ENCODE peak calls at places on chromosomes 12 and 14, in ten cellular contexts. L is EL; Z is lower lobe of right lung; T is mammary epithelial cell; C is ELF-1; B is cerebellar cortex; N is CD4-positive, alpha-beta memory T cell; M is A172; J is GM19239; Y is central memory CD4-positive, alpha-beta T cell. G is an unnamed sample.
A peak's percentile ranks its signal among the peaks of the same experiment; 100 is the strongest.

GRCh38 chr14:88168498-88169165 is 154.4 kb downstream of the KCNK10 start:
- DNase-seq in L (peak; percentile 47), Z (no peak), T (peak; percentile 17), C (peak; percentile 47), B (peak; percentile 16), N (peak; percentile 61), M (no peak), J (peak; percentile 27), Y (peak; percentile 53), G (peak; percentile 66)

GRCh38 chr12:94258593-94258992 is 110.2 kb downstream of the PLXNC1 start:
- DNase-seq in L (no peak), Z (no peak), T (no peak), C (no peak), B (no peak), N (no peak), M (no peak), J (no peak), Y (no peak), G (no peak)

GRCh38 chr12:76558684-76559276 is 791 bp downstream of the OSBPL8 start:
- DNase-seq in L (peak; percentile 41), Z (peak; percentile 80), T (peak; percentile 40), C (peak; percentile 80), B (peak; percentile 66), N (peak; percentile 88), M (peak; percentile 33), J (peak; percentile 4), Y (peak; percentile 93), G (peak; percentile 75)

GRCh38 chr12:43004908-43005307 is 415.4 kb upstream of the PRICKLE1 start:
- DNase-seq in L (no peak), Z (no peak), T (no peak), C (no peak), B (no peak), N (no peak), M (no peak), J (no peak), Y (no peak), G (no peak)

GRCh38 chr12:132710062-132710421 is 600 bp upstream of the PGAM5 start:
- DNase-seq in L (no peak), Z (peak; percentile 54), T (no peak), C (no peak), B (peak; percentile 20), N (no peak), M (no peak), J (no peak), Y (no peak), G (no peak)

GRCh38 chr14:103698380-103699260 is 16.6 kb downstream of the XRCC3 start:
- DNase-seq in L (no peak), Z (peak; percentile 64), T (no peak), C (no peak), B (no peak), N (no peak), M (no peak), J (no peak), Y (no peak), G (no peak)

GRCh38 chr14:101878222-101879211 is 85.9 kb upstream of the DYNC1H1 start:
- DNase-seq in L (no peak), Z (no peak), T (no peak), C (no peak), B (no peak), N (no peak), M (no peak), J (no peak), Y (no peak), G (peak; percentile 37)

GRCh38 chr12:106032141-106032925 is 106.4 kb downstream of the NUAK1 start:
- DNase-seq in L (no peak), Z (no peak), T (peak; percentile 7), C (peak; percentile 26), B (peak; percentile 31), N (no peak), M (peak; percentile 27), J (no peak), Y (no peak), G (no peak)

GRCh38 chr12:107512391-107512790 is 173.2 kb upstream of the PWP1 start:
- DNase-seq in L (no peak), Z (no peak), T (no peak), C (no peak), B (no peak), N (no peak), M (no peak), J (no peak), Y (no peak), G (no peak)

GRCh38 chr12:123519151-123520001 is 14.1 kb downstream of the RILPL1 start:
- DNase-seq in L (peak; percentile 72), Z (peak; percentile 80), T (peak; percentile 94), C (peak; percentile 67), B (peak; percentile 46), N (no peak), M (peak; percentile 84), J (no peak), Y (no peak), G (no peak)

GRCh38 chr12:49843411-49843810 is 505 bp upstream of the BCDIN3D start:
- DNase-seq in L (no peak), Z (no peak), T (no peak), C (no peak), B (no peak), N (no peak), M (no peak), J (no peak), Y (no peak), G (no peak)

GRCh38 chr14:64095620-64096019 is 198.6 kb downstream of the ESR2 start:
- DNase-seq in L (peak; percentile 63), Z (no peak), T (peak; percentile 42), C (no peak), B (no peak), N (no peak), M (no peak), J (no peak), Y (no peak), G (no peak)

GRCh38 chr12:95966287-95966870 is 23.2 kb downstream of the AMDHD1 start:
- DNase-seq in L (peak; percentile 33), Z (no peak), T (peak; percentile 19), C (no peak), B (no peak), N (no peak), M (no peak), J (no peak), Y (no peak), G (no peak)

GRCh38 chr14:94423465-94424056 is 29.0 kb downstream of the SERPINA11 start:
- DNase-seq in L (peak; percentile 81), Z (peak; percentile 84), T (peak; percentile 37), C (peak; percentile 85), B (peak; percentile 60), N (no peak), M (peak; percentile 42), J (peak; percentile 32), Y (no peak), G (no peak)

GRCh38 chr12:51017452-51017851 is 8.7 kb downstream of the SLC11A2 start:
- DNase-seq in L (no peak), Z (no peak), T (no peak), C (no peak), B (no peak), N (no peak), M (no peak), J (no peak), Y (no peak), G (no peak)

GRCh38 chr14:101176535-101177205 is 273.1 kb upstream of the RTL1 start:
- DNase-seq in L (no peak), Z (no peak), T (no peak), C (no peak), B (no peak), N (no peak), M (no peak), J (no peak), Y (no peak), G (no peak)

GRCh38 chr12:27096420-27096819 is 14.0 kb upstream of the C12orf71 start:
- DNase-seq in L (no peak), Z (no peak), T (peak; percentile 28), C (no peak), B (no peak), N (no peak), M (no peak), J (no peak), Y (no peak), G (no peak)

GRCh38 chr12:124625867-124626675 is 58.7 kb upstream of the NCOR2 start:
- DNase-seq in L (peak; percentile 70), Z (peak; percentile 90), T (peak; percentile 71), C (peak; percentile 69), B (no peak), N (no peak), M (peak; percentile 90), J (no peak), Y (no peak), G (no peak)

GRCh38 chr12:55843431-55843830 is 695 bp upstream of the MMP19 start:
- DNase-seq in L (no peak), Z (no peak), T (no peak), C (peak; percentile 13), B (no peak), N (no peak), M (no peak), J (no peak), Y (no peak), G (no peak)

GRCh38 chr12:56916996-56917333 is 17.2 kb downstream of the SDR9C7 start:
- DNase-seq in L (no peak), Z (no peak), T (no peak), C (no peak), B (no peak), N (no peak), M (no peak), J (no peak), Y (no peak), G (no peak)

GRCh38 chr12:116882742-116883141 is 1.5 kb upstream of the HRK start:
- DNase-seq in L (peak; percentile 59), Z (no peak), T (no peak), C (no peak), B (peak; percentile 50), N (no peak), M (no peak), J (no peak), Y (no peak), G (no peak)

GRCh38 chr14:77337880-77338279 is 17.0 kb downstream of the GSTZ1 start:
- DNase-seq in L (no peak), Z (no peak), T (no peak), C (no peak), B (no peak), N (no peak), M (no peak), J (no peak), Y (no peak), G (no peak)

GRCh38 chr14:92938890-92939671 is 16.1 kb downstream of the CHGA start:
- DNase-seq in L (no peak), Z (no peak), T (no peak), C (no peak), B (no peak), N (no peak), M (no peak), J (no peak), Y (no peak), G (no peak)

GRCh38 chr12:15336772-15337553 is 14.7 kb downstream of the PTPRO start:
- DNase-seq in L (peak; percentile 78), Z (no peak), T (peak; percentile 48), C (no peak), B (no peak), N (no peak), M (peak; percentile 11), J (no peak), Y (no peak), G (no peak)

GRCh38 chr14:23650506-23650905 is 14.3 kb downstream of the DHRS2 start:
- DNase-seq in L (no peak), Z (no peak), T (no peak), C (no peak), B (no peak), N (no peak), M (no peak), J (no peak), Y (no peak), G (no peak)

GRCh38 chr12:77343291-77343690 is 277.9 kb upstream of the E2F7 start:
- DNase-seq in L (peak; percentile 14), Z (no peak), T (peak; percentile 63), C (no peak), B (no peak), N (no peak), M (no peak), J (no peak), Y (no peak), G (no peak)

GRCh38 chr12:56120158-56120846 is 2.2 kb downstream of the ZC3H10 start:
- DNase-seq in L (no peak), Z (no peak), T (peak; percentile 69), C (no peak), B (no peak), N (no peak), M (peak; percentile 72), J (no peak), Y (no peak), G (no peak)

GRCh38 chr14:33062881-33063280 is 124.2 kb downstream of the NPAS3 start:
- DNase-seq in L (no peak), Z (no peak), T (peak; percentile 6), C (no peak), B (no peak), N (no peak), M (peak; percentile 46), J (no peak), Y (no peak), G (no peak)